ENCODE peak calls at places on chromosome 21, in ten cellular contexts. One of them, this sample, is unnamed. For H3K4me1, the result is how much of the 10 kb centered on the place peaks cover.

GRCh38 chr21:42465008-42465878 is 30.8 kb downstream of the RSPH1 start:
- DNase-seq in right lobe of liver: no peak
- DNase-seq in H1: no peak
- DNase-seq in sigmoid colon: no peak
- DNase-seq in breast epithelium: no peak
- DNase-seq in spleen: no peak
- DNase-seq in HCT116: no peak
- DNase-seq in A549: no peak
- DNase-seq in K562: peak
- DNase-seq in adrenal gland: no peak
- DNase-seq in this sample: no peak

GRCh38 chr21:33259428-33259827 is 6.7 kb upstream of the IL10RB start:
- DNase-seq in right lobe of liver: no peak
- DNase-seq in H1: no peak
- DNase-seq in sigmoid colon: no peak
- DNase-seq in breast epithelium: no peak
- DNase-seq in spleen: no peak
- DNase-seq in HCT116: no peak
- DNase-seq in A549: no peak
- DNase-seq in K562: no peak
- DNase-seq in adrenal gland: no peak
- DNase-seq in this sample: no peak

GRCh38 chr21:33171584-33172169 is 58.1 kb upstream of the IFNAR2 start:
- DNase-seq in right lobe of liver: no peak
- DNase-seq in H1: no peak
- DNase-seq in sigmoid colon: no peak
- DNase-seq in breast epithelium: no peak
- DNase-seq in spleen: no peak
- DNase-seq in HCT116: no peak
- DNase-seq in A549: no peak
- DNase-seq in K562: no peak
- DNase-seq in adrenal gland: no peak
- DNase-seq in this sample: no peak

GRCh38 chr21:16419188-16419874 is 689.5 kb downstream of the USP25 start:
- DNase-seq in right lobe of liver: peak
- DNase-seq in H1: no peak
- DNase-seq in sigmoid colon: peak
- DNase-seq in breast epithelium: peak
- DNase-seq in spleen: no peak
- DNase-seq in HCT116: no peak
- DNase-seq in A549: no peak
- DNase-seq in K562: no peak
- DNase-seq in adrenal gland: peak
- DNase-seq in this sample: peak

GRCh38 chr21:42022906-42023305 is 12.7 kb upstream of the ZBTB21 start:
- DNase-seq in right lobe of liver: no peak
- DNase-seq in H1: no peak
- DNase-seq in sigmoid colon: peak
- DNase-seq in breast epithelium: no peak
- DNase-seq in spleen: no peak
- DNase-seq in HCT116: no peak
- DNase-seq in A549: no peak
- DNase-seq in K562: no peak
- DNase-seq in adrenal gland: no peak
- DNase-seq in this sample: no peak

GRCh38 chr21:42747267-42747701 is 93.9 kb downstream of the PDE9A start:
- DNase-seq in right lobe of liver: no peak
- DNase-seq in H1: no peak
- DNase-seq in sigmoid colon: peak
- DNase-seq in breast epithelium: no peak
- DNase-seq in spleen: peak
- DNase-seq in HCT116: no peak
- DNase-seq in A549: no peak
- DNase-seq in K562: no peak
- DNase-seq in adrenal gland: no peak
- DNase-seq in this sample: no peak

GRCh38 chr21:43273016-43273707 is 104.4 kb downstream of the CRYAA start:
- DNase-seq in right lobe of liver: no peak
- DNase-seq in H1: no peak
- DNase-seq in sigmoid colon: no peak
- DNase-seq in breast epithelium: no peak
- DNase-seq in spleen: peak
- DNase-seq in HCT116: no peak
- DNase-seq in A549: no peak
- DNase-seq in K562: no peak
- DNase-seq in adrenal gland: no peak
- DNase-seq in this sample: no peak

GRCh38 chr21:46168238-46168637 is 12.9 kb upstream of the FTCD start:
- DNase-seq in right lobe of liver: no peak
- DNase-seq in H1: no peak
- DNase-seq in sigmoid colon: peak
- DNase-seq in breast epithelium: peak
- DNase-seq in spleen: peak
- DNase-seq in HCT116: no peak
- DNase-seq in A549: no peak
- DNase-seq in K562: no peak
- DNase-seq in adrenal gland: no peak
- DNase-seq in this sample: no peak

GRCh38 chr21:42455196-42455595 is 40.8 kb downstream of the RSPH1 start:
- DNase-seq in right lobe of liver: no peak
- DNase-seq in H1: no peak
- DNase-seq in sigmoid colon: no peak
- DNase-seq in breast epithelium: no peak
- DNase-seq in spleen: peak
- DNase-seq in HCT116: no peak
- DNase-seq in A549: no peak
- DNase-seq in K562: no peak
- DNase-seq in adrenal gland: no peak
- DNase-seq in this sample: no peak

GRCh38 chr21:33026878-33027400 is 1.2 kb downstream of the OLIG2 start:
- DNase-seq in right lobe of liver: no peak
- DNase-seq in H1: no peak
- DNase-seq in sigmoid colon: peak
- DNase-seq in breast epithelium: no peak
- DNase-seq in spleen: no peak
- DNase-seq in HCT116: no peak
- DNase-seq in A549: no peak
- DNase-seq in K562: no peak
- DNase-seq in adrenal gland: no peak
- DNase-seq in this sample: no peak

GRCh38 chr21:29022141-29022540 is 2.3 kb upstream of the USP16 start:
- DNase-seq in right lobe of liver: no peak
- DNase-seq in H1: no peak
- DNase-seq in sigmoid colon: no peak
- DNase-seq in breast epithelium: no peak
- DNase-seq in spleen: no peak
- DNase-seq in HCT116: no peak
- DNase-seq in A549: no peak
- DNase-seq in K562: no peak
- DNase-seq in adrenal gland: no peak
- DNase-seq in this sample: no peak

GRCh38 chr21:21963911-21964310 is 965.7 kb downstream of the NCAM2 start:
- DNase-seq in right lobe of liver: no peak
- DNase-seq in H1: no peak
- DNase-seq in sigmoid colon: no peak
- DNase-seq in breast epithelium: no peak
- DNase-seq in spleen: no peak
- DNase-seq in HCT116: no peak
- DNase-seq in A549: no peak
- DNase-seq in K562: no peak
- DNase-seq in adrenal gland: no peak
- DNase-seq in this sample: no peak

GRCh38 chr21:33058468-33059318 is 11.2 kb upstream of the OLIG1 start:
- DNase-seq in right lobe of liver: peak
- DNase-seq in H1: no peak
- DNase-seq in sigmoid colon: no peak
- DNase-seq in breast epithelium: no peak
- DNase-seq in spleen: no peak
- DNase-seq in HCT116: no peak
- DNase-seq in A549: no peak
- DNase-seq in K562: no peak
- DNase-seq in adrenal gland: peak
- DNase-seq in this sample: peak

GRCh38 chr21:28636988-28637691 is 355.5 kb downstream of the LTN1 start:
- DNase-seq in right lobe of liver: no peak
- DNase-seq in H1: no peak
- DNase-seq in sigmoid colon: no peak
- DNase-seq in breast epithelium: no peak
- DNase-seq in spleen: no peak
- DNase-seq in HCT116: no peak
- DNase-seq in A549: no peak
- DNase-seq in K562: no peak
- DNase-seq in adrenal gland: no peak
- DNase-seq in this sample: no peak

DNA sequence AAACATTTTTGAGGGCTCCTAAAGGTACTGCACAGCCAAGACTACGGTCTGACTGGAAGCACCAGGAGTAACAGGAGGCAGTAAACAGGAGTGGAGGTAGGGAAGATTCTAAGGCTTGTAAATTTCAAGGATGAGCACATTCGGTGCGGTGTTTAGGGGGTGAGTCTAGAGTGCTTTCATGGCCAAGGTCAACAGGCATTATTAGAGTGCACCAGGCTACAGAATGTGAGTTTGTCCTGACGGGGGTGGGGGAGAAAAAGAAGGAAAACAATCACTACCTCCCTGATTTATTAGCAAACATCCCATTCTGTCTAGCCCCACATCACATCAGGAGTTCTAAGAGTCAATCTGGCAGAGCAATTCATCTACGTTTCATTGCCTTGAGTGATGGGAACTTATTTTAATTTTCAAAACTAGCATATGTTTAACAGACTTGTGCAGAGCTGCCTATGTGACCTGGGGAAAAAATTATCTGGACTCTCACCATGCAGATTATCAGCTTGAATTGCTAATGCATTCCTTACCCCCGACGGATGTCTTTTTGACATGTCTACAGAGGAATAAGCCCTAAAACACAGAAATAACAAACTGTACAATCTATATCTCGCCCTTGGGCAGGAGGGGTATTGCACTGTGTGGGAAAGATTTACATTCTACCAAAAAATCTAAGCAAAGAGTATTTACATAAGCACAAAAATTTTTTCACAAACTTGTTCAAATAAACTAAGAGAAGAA is 45.0 kb downstream of the APP start:
- DNase-seq in right lobe of liver: no peak
- DNase-seq in H1: no peak
- DNase-seq in sigmoid colon: no peak
- DNase-seq in breast epithelium: no peak
- DNase-seq in spleen: no peak
- DNase-seq in HCT116: no peak
- DNase-seq in A549: no peak
- DNase-seq in K562: no peak
- DNase-seq in adrenal gland: no peak
- DNase-seq in this sample: no peak
- TF ChIP-seq POLR2A in right lobe of liver: no peak
- TF ChIP-seq POLR2A in H1: no peak
- TF ChIP-seq POLR2A in sigmoid colon: no peak
- TF ChIP-seq POLR2A in breast epithelium: no peak
- TF ChIP-seq POLR2A in spleen: no peak
- TF ChIP-seq POLR2A in HCT116: no peak
- TF ChIP-seq POLR2A in A549: no peak
- TF ChIP-seq POLR2A in K562: no peak
- TF ChIP-seq POLR2A in adrenal gland: no peak
- TF ChIP-seq POLR2A in this sample: no peak

GRCh38 chr21:31343030-31343510 is 991 bp downstream of the TIAM1 start:
- DNase-seq in right lobe of liver: no peak
- DNase-seq in H1: no peak
- DNase-seq in sigmoid colon: no peak
- DNase-seq in breast epithelium: no peak
- DNase-seq in spleen: no peak
- DNase-seq in HCT116: no peak
- DNase-seq in A549: no peak
- DNase-seq in K562: no peak
- DNase-seq in adrenal gland: no peak
- DNase-seq in this sample: no peak
- H3K4me1 ChIP-seq in right lobe of liver: under half
- H3K4me1 ChIP-seq in H1: under half
- H3K4me1 ChIP-seq in sigmoid colon: under half
- H3K4me1 ChIP-seq in breast epithelium: under half
- H3K4me1 ChIP-seq in spleen: under half
- H3K4me1 ChIP-seq in HCT116: under half
- H3K4me1 ChIP-seq in A549: under half
- H3K4me1 ChIP-seq in K562: under half
- H3K4me1 ChIP-seq in adrenal gland: under half
- H3K4me1 ChIP-seq in this sample: under half

GRCh38 chr21:44618504-44618903 is 6.6 kb downstream of the KRTAP10-8 start:
- DNase-seq in right lobe of liver: no peak
- DNase-seq in H1: no peak
- DNase-seq in sigmoid colon: peak
- DNase-seq in breast epithelium: no peak
- DNase-seq in spleen: peak
- DNase-seq in HCT116: peak
- DNase-seq in A549: no peak
- DNase-seq in K562: no peak
- DNase-seq in adrenal gland: peak
- DNase-seq in this sample: no peak
- TF ChIP-seq CTCF in right lobe of liver: peak
- TF ChIP-seq CTCF in H1: peak
- TF ChIP-seq CTCF in sigmoid colon: no peak
- TF ChIP-seq CTCF in breast epithelium: no peak
- TF ChIP-seq CTCF in spleen: no peak
- TF ChIP-seq CTCF in HCT116: peak
- TF ChIP-seq CTCF in A549: no peak
- TF ChIP-seq CTCF in K562: no peak
- TF ChIP-seq CTCF in adrenal gland: peak
- TF ChIP-seq CTCF in this sample: no peak

GRCh38 chr21:26060335-26061115 is 110.0 kb downstream of the APP start:
- DNase-seq in right lobe of liver: no peak
- DNase-seq in H1: no peak
- DNase-seq in sigmoid colon: no peak
- DNase-seq in breast epithelium: no peak
- DNase-seq in spleen: no peak
- DNase-seq in HCT116: no peak
- DNase-seq in A549: no peak
- DNase-seq in K562: no peak
- DNase-seq in adrenal gland: no peak
- DNase-seq in this sample: no peak

GRCh38 chr21:26057488-26058170 is 112.9 kb downstream of the APP start:
- DNase-seq in right lobe of liver: no peak
- DNase-seq in H1: no peak
- DNase-seq in sigmoid colon: no peak
- DNase-seq in breast epithelium: no peak
- DNase-seq in spleen: no peak
- DNase-seq in HCT116: no peak
- DNase-seq in A549: no peak
- DNase-seq in K562: no peak
- DNase-seq in adrenal gland: no peak
- DNase-seq in this sample: no peak

GRCh38 chr21:26055841-26056264 is 114.7 kb downstream of the APP start:
- DNase-seq in right lobe of liver: no peak
- DNase-seq in H1: no peak
- DNase-seq in sigmoid colon: no peak
- DNase-seq in breast epithelium: no peak
- DNase-seq in spleen: no peak
- DNase-seq in HCT116: no peak
- DNase-seq in A549: no peak
- DNase-seq in K562: no peak
- DNase-seq in adrenal gland: no peak
- DNase-seq in this sample: no peak

GRCh38 chr21:26064506-26064905 is 106.1 kb downstream of the APP start:
- DNase-seq in right lobe of liver: no peak
- DNase-seq in H1: no peak
- DNase-seq in sigmoid colon: no peak
- DNase-seq in breast epithelium: no peak
- DNase-seq in spleen: no peak
- DNase-seq in HCT116: no peak
- DNase-seq in A549: no peak
- DNase-seq in K562: no peak
- DNase-seq in adrenal gland: no peak
- DNase-seq in this sample: no peak

GRCh38 chr21:26061437-26061836 is 109.1 kb downstream of the APP start:
- DNase-seq in right lobe of liver: no peak
- DNase-seq in H1: no peak
- DNase-seq in sigmoid colon: no peak
- DNase-seq in breast epithelium: no peak
- DNase-seq in spleen: no peak
- DNase-seq in HCT116: no peak
- DNase-seq in A549: no peak
- DNase-seq in K562: no peak
- DNase-seq in adrenal gland: no peak
- DNase-seq in this sample: no peak
- TF ChIP-seq POLR2A in right lobe of liver: no peak
- TF ChIP-seq POLR2A in H1: no peak
- TF ChIP-seq POLR2A in sigmoid colon: no peak
- TF ChIP-seq POLR2A in breast epithelium: no peak
- TF ChIP-seq POLR2A in spleen: no peak
- TF ChIP-seq POLR2A in HCT116: no peak
- TF ChIP-seq POLR2A in A549: no peak
- TF ChIP-seq POLR2A in K562: no peak
- TF ChIP-seq POLR2A in adrenal gland: no peak
- TF ChIP-seq POLR2A in this sample: no peak

This sample was measured in prostate gland.